ENCODE peak calls at places on chromosomes 5 and 9, in five cellular contexts. E, L, C, Q and V are unnamed samples.

GRCh38 chr9:93280661-93281259 is 96.8 kb downstream of the WNK2 start:
- DNase-seq in E (no peak), L (no peak), C (no peak), Q (no peak), V (no peak)

GRCh38 chr9:92761686-92762085 is 2.9 kb downstream of the BICD2 start:
- DNase-seq in E (no peak), L (no peak), C (no peak), Q (no peak), V (no peak)

GRCh38 chr9:77883846-77884771 is 147.5 kb downstream of the GNAQ start:
- DNase-seq in E (peak; percentile 36), L (no peak), C (no peak), Q (peak; percentile 92), V (peak; percentile 22)

GRCh38 chr9:117714282-117714681 is 10.1 kb downstream of the TLR4 start:
- DNase-seq in E (no peak), L (peak; percentile 58), C (no peak), Q (peak; percentile 59), V (no peak)

GRCh38 chr9:38125889-38126288 is 56.9 kb upstream of the SHB start:
- DNase-seq in E (no peak), L (no peak), C (no peak), Q (no peak), V (no peak)

GRCh38 chr5:172833372-172833690 is 720 bp upstream of the ERGIC1 start:
- DNase-seq in E (no peak), L (no peak), C (no peak), Q (no peak), V (no peak)

GRCh38 chr9:15248596-15248995 is 58.4 kb downstream of the TTC39B start:
- DNase-seq in E (no peak), L (no peak), C (no peak), Q (no peak), V (no peak)

GRCh38 chr9:132644251-132644650 is 25.5 kb downstream of the DDX31 start:
- DNase-seq in E (no peak), L (no peak), C (no peak), Q (peak; percentile 61), V (no peak)

GRCh38 chr5:145553177-145553576 is 282.0 kb downstream of the PRELID2 start:
- DNase-seq in E (no peak), L (no peak), C (no peak), Q (no peak), V (no peak)

GRCh38 chr5:135097390-135097789 is 63.4 kb upstream of the PITX1 start:
- DNase-seq in E (no peak), L (no peak), C (no peak), Q (no peak), V (no peak)

GRCh38 chr9:121631978-121632418 is 19.4 kb upstream of the DAB2IP start:
- DNase-seq in E (no peak), L (no peak), C (no peak), Q (no peak), V (no peak)

GRCh38 chr9:127290666-127291065 is 26.1 kb downstream of the GARNL3 start:
- DNase-seq in E (no peak), L (no peak), C (no peak), Q (no peak), V (no peak)

GRCh38 chr9:136546697-136547481 is 1.0 kb upstream of the NOTCH1 start:
- DNase-seq in E (peak; percentile 35), L (peak; percentile 66), C (no peak), Q (peak; percentile 64), V (peak; percentile 92)

GRCh38 chr9:86329649-86330048 is 24.6 kb downstream of the TUT7 start:
- DNase-seq in E (peak; percentile 45), L (no peak), C (no peak), Q (no peak), V (no peak)

GRCh38 chr5:129904102-129904666 is at the start of gene CHSY3:
- DNase-seq in E (peak; percentile 54), L (peak; percentile 88), C (peak; percentile 76), Q (peak; percentile 89), V (peak; percentile 91)

GRCh38 chr9:127554966-127555829 is 56.9 kb upstream of the STXBP1 start:
- DNase-seq in E (no peak), L (no peak), C (no peak), Q (no peak), V (peak; percentile 73)

GRCh38 chr5:178125253-178125916 is 5.4 kb upstream of the RMND5B start:
- DNase-seq in E (no peak), L (no peak), C (no peak), Q (no peak), V (no peak)

GRCh38 chr5:67154518-67155206 is 41.9 kb downstream of the CD180 start:
- DNase-seq in E (no peak), L (no peak), C (no peak), Q (no peak), V (no peak)

GRCh38 chr9:112890106-112891081 is at the start of gene SLC46A2:
- DNase-seq in E (no peak), L (peak; percentile 69), C (no peak), Q (peak; percentile 16), V (no peak)

GRCh38 chr9:35424356-35425352 is 65.3 kb upstream of the RUSC2 start:
- DNase-seq in E (no peak), L (no peak), C (no peak), Q (peak; percentile 23), V (no peak)

GRCh38 chr5:54440456-54440893 is 15.0 kb upstream of the HSPB3 start:
- DNase-seq in E (no peak), L (no peak), C (no peak), Q (no peak), V (no peak)

GRCh38 chr9:129473523-129474244 is 147.2 kb downstream of the C9orf50 start:
- DNase-seq in E (peak; percentile 58), L (no peak), C (no peak), Q (no peak), V (no peak)

GRCh38 chr9:90991953-90992352 is 190.3 kb downstream of the SYK start:
- DNase-seq in E (no peak), L (no peak), C (no peak), Q (no peak), V (peak; percentile 59)

GRCh38 chr5:129400395-129400983 is 59.6 kb upstream of the ADAMTS19 start:
- DNase-seq in E (no peak), L (no peak), C (no peak), Q (no peak), V (no peak)

GRCh38 chr9:138022756-138023393 is 145.3 kb downstream of the CACNA1B start:
- DNase-seq in E (no peak), L (peak; percentile 68), C (no peak), Q (peak; percentile 36), V (no peak)

GRCh38 chr9:92654481-92655301 is 15.2 kb downstream of the IPPK start:
- DNase-seq in E (no peak), L (no peak), C (no peak), Q (no peak), V (no peak)

GRCh38 chr9:129194222-129194621 is 16.2 kb upstream of the IER5L start:
- DNase-seq in E (no peak), L (no peak), C (no peak), Q (no peak), V (no peak)

GRCh38 chr5:125865166-125865815 is 557.9 kb upstream of the GRAMD2B start:
- DNase-seq in E (peak; percentile 3), L (no peak), C (no peak), Q (no peak), V (no peak)

GRCh38 chr5:169121631-169122420 is 179.1 kb downstream of the SLIT3 start:
- DNase-seq in E (no peak), L (no peak), C (no peak), Q (no peak), V (peak; percentile 3)

GRCh38 chr5:59756373-59757035 is 137.0 kb downstream of the PDE4D start:
- DNase-seq in E (no peak), L (no peak), C (no peak), Q (no peak), V (no peak)

GRCh38 chr5:134113908-134114875 is at the start of gene TCF7:
- DNase-seq in E (peak; percentile 71), L (peak; percentile 88), C (peak; percentile 81), Q (peak; percentile 94), V (peak; percentile 78)

GRCh38 chr5:54727874-54728273 is 210.3 kb downstream of the SNX18 start:
- DNase-seq in E (no peak), L (no peak), C (no peak), Q (no peak), V (no peak)

GRCh38 chr5:146647656-146648199 is 131.7 kb upstream of the GPR151 start:
- DNase-seq in E (no peak), L (no peak), C (no peak), Q (peak; percentile 33), V (no peak)

GRCh38 chr5:134902071-134902801 is 2.7 kb upstream of the PCBD2 start:
- DNase-seq in E (peak; percentile 48), L (no peak), C (no peak), Q (no peak), V (no peak)

DNA sequence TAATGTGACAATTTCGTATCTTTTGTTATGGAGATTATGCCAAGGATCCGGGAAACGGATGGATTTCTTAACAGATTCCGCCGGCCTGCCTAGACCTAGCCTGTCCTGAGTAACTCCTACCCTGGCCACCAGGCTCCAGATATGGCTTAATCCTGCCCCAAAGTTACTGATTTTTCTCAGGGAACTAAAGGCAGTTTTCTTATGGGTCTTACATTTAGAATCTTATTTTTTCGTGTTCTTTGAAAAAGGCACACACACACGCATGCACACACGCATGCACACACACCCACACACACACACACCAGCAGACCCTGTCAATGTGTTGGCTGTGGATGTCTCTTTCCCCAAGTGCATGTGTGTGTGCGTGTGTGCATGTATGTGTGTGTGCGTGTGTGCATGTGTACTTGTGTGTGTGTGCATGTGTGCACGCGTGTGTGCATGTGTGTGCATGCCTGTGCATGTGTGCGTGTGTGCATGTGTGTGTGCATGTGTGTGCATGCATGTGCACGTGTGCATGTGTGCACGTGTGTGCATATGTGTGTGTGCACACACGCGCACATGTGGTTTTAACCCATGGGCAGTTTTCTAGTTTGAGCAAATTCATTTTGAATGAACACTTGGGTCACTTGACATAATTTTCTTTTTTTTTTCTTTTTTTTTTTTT is 268.9 kb upstream of the IRX1 start:
- DNase-seq in E (no peak), L (no peak), C (no peak), Q (peak; percentile 5), V (no peak)
- H3K23ac ChIP-seq in E (no peak overlapping the region), L (no peak overlapping the region), C (no peak overlapping the region), Q (no peak overlapping the region), V (no peak overlapping the region)

DNA sequence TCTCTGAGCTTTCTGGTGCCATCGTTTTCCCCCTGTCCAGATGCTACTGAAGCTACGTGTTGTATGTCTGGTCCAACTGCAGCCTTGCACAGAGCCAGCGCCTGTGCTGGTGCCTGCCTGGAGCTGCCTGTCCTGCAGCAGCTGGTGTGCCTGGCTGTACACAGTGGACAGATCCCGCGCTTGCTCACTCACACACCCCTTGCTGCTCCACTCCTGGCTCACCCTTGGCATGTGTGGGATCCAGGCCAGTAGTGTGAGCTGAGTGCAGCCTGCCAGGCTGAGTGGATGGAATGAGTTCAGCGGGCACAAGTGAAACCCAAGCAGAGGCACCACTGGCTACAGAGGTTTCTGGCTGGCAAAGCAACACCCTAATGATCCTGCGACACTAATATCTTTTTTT is 40.4 kb downstream of the FER start:
- DNase-seq in E (no peak), L (no peak), C (no peak), Q (no peak), V (no peak)
- H3K23ac ChIP-seq in E (no peak overlapping the region), L (no peak overlapping the region), C (no peak overlapping the region), Q (no peak overlapping the region), V (no peak overlapping the region)

GRCh38 chr5:15902050-15902449 is 277.5 kb downstream of the MARCHF11 start:
- DNase-seq in E (no peak), L (no peak), C (no peak), Q (no peak), V (peak; percentile 37)
- H3K23ac ChIP-seq in E (no peak overlapping the region), L (no peak overlapping the region), C (no peak overlapping the region), Q (no peak overlapping the region), V (no peak overlapping the region)

GRCh38 chr9:116409124-116409523 is 255.5 kb downstream of the PAPPA start:
- DNase-seq in E (no peak), L (no peak), C (no peak), Q (no peak), V (no peak)
- H3K23ac ChIP-seq in E (no peak overlapping the region), L (no peak overlapping the region), C (no peak overlapping the region), Q (no peak overlapping the region), V (no peak overlapping the region)

GRCh38 chr5:84383816-84384603 is 670 bp downstream of the EDIL3 start:
- DNase-seq in E (peak; percentile 70), L (peak; percentile 85), C (peak; percentile 67), Q (peak; percentile 71), V (peak; percentile 63)
- H3K23ac ChIP-seq in E (peak overlapping the region; percentile 77), L (no peak overlapping the region), C (no peak overlapping the region), Q (peak overlapping the region; percentile 1), V (peak overlapping the region; percentile 86)